ENCODE peak calls at places on chromosomes 12 and 14, in five cellular contexts. T is effector memory CD8-positive, alpha-beta T cell; V is AG08395; C is B cell; S is NCI-H187. P is an unnamed sample.

GRCh38 chr12:89333564-89334252 is 18.6 kb downstream of the DUSP6 start:
- DNase-seq in S (no peak), V (no peak), C (no peak), T (no peak), P (no peak)

GRCh38 chr12:98745578-98746391 is 100.7 kb downstream of the APAF1 start:
- DNase-seq in V (peak; percentile 9), S (no peak), C (no peak), T (no peak), P (no peak)

GRCh38 chr12:124720019-124720686 is 143.5 kb downstream of the SCARB1 start:
- DNase-seq in C (no peak), V (peak; percentile 72), S (peak; percentile 60), T (no peak), P (no peak)

GRCh38 chr12:108371801-108372344 is 32.8 kb upstream of the CMKLR1 start:
- DNase-seq in V (peak; percentile 89), C (no peak), S (no peak), T (no peak), P (no peak)

GRCh38 chr12:88993655-88994054 is 358.6 kb downstream of the DUSP6 start:
- DNase-seq in S (peak; percentile 26), C (no peak), V (peak; percentile 60), T (no peak), P (no peak)

GRCh38 chr14:73339206-73339605 is 101.9 kb downstream of the PAPLN start:
- DNase-seq in S (no peak), V (no peak), C (no peak), T (no peak), P (no peak)

GRCh38 chr12:21471294-21471693 is 30.1 kb downstream of the RECQL start:
- DNase-seq in C (no peak), V (no peak), S (no peak), T (no peak), P (no peak)

GRCh38 chr14:54722791-54723432 is 156.0 kb downstream of the SAMD4A start:
- DNase-seq in T (no peak), S (no peak), C (no peak), V (no peak), P (peak; percentile 27)

GRCh38 chr14:87264386-87264785 is 728.6 kb downstream of the GALC start:
- DNase-seq in V (no peak), C (no peak), T (no peak), S (no peak), P (no peak)

GRCh38 chr14:65101631-65102440 is 481 bp downstream of the MAX start:
- DNase-seq in V (no peak), C (no peak), S (no peak), T (peak; percentile 17), P (peak; percentile 59)